ENCODE peak calls at places on chromosome 16, in eight cellular contexts. X is CD8-positive, alpha-beta T cell; I is heart left ventricle; B is sigmoid colon; C is PC-3; K is SK-N-SH; W is MM.1S; M is neural progenitor cell. L is an unnamed sample.

GRCh38 chr16:74201561-74201960 is 95.1 kb upstream of the PSMD7 start:
- DNase-seq in X (no peak), I (no peak), B (no peak), C (no peak), K (no peak), W (no peak), M (no peak), L (no peak)

GRCh38 chr16:55701442-55702319 is 45.9 kb downstream of the SLC6A2 start:
- DNase-seq in X (no peak), I (peak; percentile 46), B (peak; percentile 73), C (peak; percentile 57), K (peak; percentile 65), W (peak; percentile 48), M (peak; percentile 70), L (peak; percentile 54)

GRCh38 chr16:56558024-56558747 is 6.7 kb upstream of the MT4 start:
- DNase-seq in X (no peak), I (no peak), B (no peak), C (peak; percentile 89), K (peak; percentile 47), W (no peak), M (no peak), L (no peak)

GRCh38 chr16:81181013-81181720 is 57.3 kb upstream of the BCO1 start:
- DNase-seq in X (no peak), I (peak; percentile 84), B (peak; percentile 94), C (peak; percentile 96), K (no peak), W (no peak), M (peak; percentile 88), L (peak; percentile 97)

GRCh38 chr16:78503501-78504110 is 404.2 kb downstream of the WWOX start:
- DNase-seq in X (peak; percentile 16), I (peak; percentile 53), B (peak; percentile 79), C (peak; percentile 35), K (peak; percentile 42), W (peak; percentile 16), M (peak; percentile 81), L (peak; percentile 79)

GRCh38 chr16:70740919-70741778 is 55.3 kb upstream of the MTSS2 start:
- DNase-seq in X (no peak), I (no peak), B (no peak), C (no peak), K (no peak), W (no peak), M (no peak), L (no peak)

GRCh38 chr16:1474047-1474446 is 781 bp downstream of the CLCN7 start:
- DNase-seq in X (no peak), I (no peak), B (no peak), C (peak; percentile 3), K (no peak), W (no peak), M (peak; percentile 35), L (no peak)

GRCh38 chr16:86007524-86007923 is 108.6 kb downstream of the IRF8 start:
- DNase-seq in X (no peak), I (no peak), B (no peak), C (no peak), K (no peak), W (no peak), M (no peak), L (no peak)

GRCh38 chr16:53605356-53605755 is 98.3 kb downstream of the RPGRIP1L start:
- DNase-seq in X (no peak), I (no peak), B (no peak), C (no peak), K (no peak), W (no peak), M (no peak), L (no peak)

DNA sequence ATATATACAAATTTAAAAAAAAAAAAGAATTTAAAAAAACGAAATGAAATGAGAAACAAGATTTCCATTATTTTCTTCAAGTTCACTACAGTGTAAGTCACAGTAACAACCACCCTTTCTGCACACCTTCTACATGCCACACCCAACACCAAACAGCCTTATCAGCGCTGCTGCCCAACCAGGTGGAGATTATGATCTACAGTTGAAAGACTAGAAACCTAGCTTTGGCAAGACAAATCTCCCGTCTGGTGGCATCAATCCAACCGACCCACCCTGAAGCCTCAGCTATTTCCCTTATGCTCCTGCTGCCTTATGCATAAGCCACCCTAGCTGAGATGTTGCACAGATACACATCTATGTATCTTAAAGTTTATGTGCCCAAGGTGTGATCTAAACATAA is 60.8 kb downstream of the PARN start:
- DNase-seq in X (no peak), I (no peak), B (no peak), C (no peak), K (no peak), W (no peak), M (no peak), L (no peak)
- TF ChIP-seq CTCF in X (no peak), I (no peak), B (no peak), C (no peak), K (no peak), W (no peak), M (no peak), L (no peak)

DNA sequence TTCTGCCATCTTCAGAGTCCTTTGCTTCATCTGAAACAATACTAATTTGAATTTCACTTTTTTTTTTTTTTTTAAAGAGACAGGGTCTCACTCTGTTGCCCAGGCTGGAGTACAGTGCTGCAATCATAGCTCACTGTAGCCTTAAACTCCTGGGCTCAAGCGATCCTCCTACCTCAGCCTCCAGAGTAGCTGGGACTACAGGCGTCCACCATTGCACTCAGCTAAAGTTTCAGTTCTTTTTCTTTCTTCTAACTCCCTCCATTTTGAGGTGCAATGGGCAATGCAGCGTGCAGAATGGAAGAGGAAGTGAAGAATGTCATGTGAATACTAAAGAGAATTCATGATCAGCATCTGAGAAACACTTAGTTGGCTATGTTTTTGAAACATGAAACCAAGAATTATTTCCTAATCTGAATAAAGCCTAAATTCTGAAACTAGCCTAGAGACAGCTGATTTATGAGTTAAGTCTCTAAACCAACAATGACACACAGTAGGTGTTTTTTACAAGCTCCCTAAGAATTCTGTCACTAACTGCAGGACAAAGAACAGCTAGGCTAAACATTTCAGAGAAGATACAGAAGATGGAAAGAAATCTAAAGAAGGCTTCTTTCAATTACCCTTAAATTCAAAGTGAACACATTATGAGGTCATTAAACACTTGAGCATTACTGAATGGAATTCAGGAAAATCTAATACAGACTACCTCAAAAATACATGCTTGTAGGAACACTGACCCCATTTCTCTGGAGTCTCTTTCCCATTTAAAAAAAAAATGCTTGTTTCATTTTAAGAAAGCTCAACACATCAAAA is 21.0 kb downstream of the SNN start:
- DNase-seq in X (no peak), I (no peak), B (peak; percentile 48), C (no peak), K (no peak), W (peak; percentile 90), M (no peak), L (no peak)
- H3K36me3 ChIP-seq in X (peaks cover 9% of the 10 kb centered on the region), I (peaks cover 84% of the 10 kb centered on the region), B (peaks cover 34% of the 10 kb centered on the region), C (peaks cover 16% of the 10 kb centered on the region), K (peaks cover 57% of the 10 kb centered on the region), W (peaks cover 31% of the 10 kb centered on the region), M (no peaks in the 10 kb centered on the region), L (peaks cover 54% of the 10 kb centered on the region)

DNA sequence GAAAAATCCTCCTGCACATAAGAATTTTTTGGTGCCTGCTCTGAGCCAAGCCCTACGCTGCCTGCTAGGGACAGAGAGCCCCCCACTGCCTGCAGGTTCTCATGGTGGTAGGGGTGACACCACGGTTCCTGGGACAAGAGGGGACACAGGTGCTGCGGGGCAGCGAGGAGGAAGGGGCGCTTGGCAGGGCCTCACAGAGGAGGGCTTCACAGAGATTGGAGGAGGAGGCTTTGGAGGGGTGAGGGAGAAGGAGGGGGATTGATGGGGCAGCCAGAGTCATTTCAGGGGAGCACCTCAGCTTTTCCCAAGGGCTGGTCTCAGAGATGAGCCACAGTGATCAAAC is 29.8 kb upstream of the GSG1L start:
- DNase-seq in X (no peak), I (no peak), B (peak; percentile 43), C (no peak), K (no peak), W (no peak), M (no peak), L (no peak)
- H3K27ac ChIP-seq in X (no peak overlapping the region), I (no peak overlapping the region), B (no peak overlapping the region), C (no peak overlapping the region), K (no peak overlapping the region), W (no peak overlapping the region), M (peak overlapping the region; percentile 48), L (no peak overlapping the region)

DNA sequence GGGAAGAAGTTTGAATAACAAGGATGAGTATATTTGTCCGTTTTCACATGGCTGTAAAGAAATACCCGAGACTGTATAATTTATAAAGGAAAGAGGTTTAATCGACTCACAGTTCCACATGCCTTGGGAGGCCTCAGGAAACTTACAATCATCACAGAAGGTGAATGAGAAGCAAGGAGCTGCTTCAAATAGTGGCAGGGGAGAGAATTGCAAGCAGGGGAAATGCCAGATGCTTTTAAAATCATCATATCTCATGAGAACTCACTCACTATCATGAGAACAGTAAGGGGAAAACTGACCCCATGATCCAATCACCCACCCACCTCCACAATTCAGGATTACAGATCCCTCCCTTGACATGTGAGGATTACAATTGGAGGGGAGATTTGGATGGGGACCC is 212.8 kb upstream of the CDH8 start:
- DNase-seq in X (no peak), I (no peak), B (no peak), C (no peak), K (no peak), W (no peak), M (no peak), L (no peak)
- TF ChIP-seq CTCF in X (no peak), I (no peak), B (no peak), C (no peak), K (no peak), W (no peak), M (peak; percentile 9), L (no peak)

GRCh38 chr16:66746048-66746447 is 5.4 kb downstream of the DYNC1LI2 start:
- DNase-seq in X (no peak), I (no peak), B (no peak), C (no peak), K (no peak), W (no peak), M (no peak), L (no peak)
- H3K36me3 ChIP-seq in X (peaks cover 27% of the 10 kb centered on the region), I (peaks cover 80% of the 10 kb centered on the region), B (peaks cover 11% of the 10 kb centered on the region), C (peaks cover 34% of the 10 kb centered on the region), K (peaks cover 35% of the 10 kb centered on the region), W (peaks cover 12% of the 10 kb centered on the region), M (peaks cover 15% of the 10 kb centered on the region), L (peaks cover 45% of the 10 kb centered on the region)

DNA sequence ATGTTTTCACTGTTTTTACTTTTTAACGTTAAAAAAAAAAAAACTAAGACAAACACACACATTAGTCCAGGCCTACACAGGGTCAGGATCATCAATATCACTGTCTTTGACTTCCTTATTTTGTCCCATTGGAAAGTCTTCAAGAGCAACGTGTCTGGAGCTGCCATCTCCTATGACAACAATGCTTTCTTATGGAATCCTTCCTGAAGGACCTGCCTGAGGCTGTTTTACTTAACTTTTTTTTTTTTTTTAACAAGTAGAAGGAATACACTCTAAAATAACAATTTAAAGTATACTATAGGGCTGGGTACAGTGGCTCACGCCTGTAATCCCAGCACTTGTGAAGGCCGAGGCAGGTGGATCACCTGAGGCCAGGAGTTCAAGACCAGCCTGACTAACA is 71.8 kb upstream of the BCAR1 start:
- DNase-seq in X (no peak), I (no peak), B (no peak), C (peak; percentile 27), K (no peak), W (no peak), M (no peak), L (no peak)
- H3K27ac ChIP-seq in X (no peak overlapping the region), I (no peak overlapping the region), B (no peak overlapping the region), C (peak overlapping the region; percentile 80), K (no peak overlapping the region), W (no peak overlapping the region), M (no peak overlapping the region), L (no peak overlapping the region)

DNA sequence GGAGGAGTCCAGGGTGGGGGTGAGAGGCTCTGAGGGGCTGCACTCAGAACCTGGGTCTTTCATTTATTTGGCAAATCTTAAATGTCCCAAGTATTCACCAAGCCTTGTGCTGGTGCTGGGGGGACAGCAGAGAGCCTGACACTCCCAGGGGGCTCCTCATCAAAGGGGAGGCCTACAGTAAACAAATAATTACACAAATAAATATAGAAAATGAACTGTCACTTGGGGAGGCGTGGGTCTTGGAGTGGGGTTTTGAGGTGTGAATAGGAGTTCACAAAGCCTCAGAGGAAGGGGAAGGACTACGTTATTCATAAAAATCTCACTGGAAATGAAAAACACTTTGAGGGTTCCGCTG is 15.2 kb upstream of the PRM1 start:
- DNase-seq in X (no peak), I (no peak), B (no peak), C (no peak), K (no peak), W (no peak), M (no peak), L (no peak)
- TF ChIP-seq CTCF in X (no peak), I (no peak), B (no peak), C (no peak), K (no peak), W (no peak), M (no peak), L (no peak)

L was measured in cardiac muscle cell.